ENCODE peak calls at places on chromosomes 1 and 21, in seven cellular contexts. N is SW480; M is prostate gland; P is T47D; E is NCI-H1417; V is mammary epithelial cell; H is CD8-positive, alpha-beta memory T cell. W is an unnamed sample.

GRCh38 chr1:213821175-213821942 is 166.4 kb upstream of the PROX1 start:
- DNase-seq in V (no peak), N (no peak), E (no peak), M (no peak), P (no peak), H (no peak), W (peak)

GRCh38 chr1:9542425-9542824 is 3.2 kb downstream of the SLC25A33 start:
- DNase-seq in P (peak), H (no peak), N (no peak), M (peak), V (no peak), E (no peak), W (peak)

GRCh38 chr1:192654607-192655389 is 18.9 kb downstream of the RGS13 start:
- DNase-seq in H (no peak), E (no peak), V (peak), N (no peak), P (no peak), M (no peak), W (peak)

GRCh38 chr1:111497592-111497991 is 5.8 kb downstream of the ADORA3 start:
- DNase-seq in N (no peak), P (no peak), E (no peak), M (no peak), H (no peak), V (no peak), W (no peak)

GRCh38 chr1:15337656-15338402 is 71.9 kb upstream of the EFHD2 start:
- DNase-seq in H (no peak), V (peak), N (peak), M (no peak), E (no peak), P (no peak), W (peak)

GRCh38 chr21:27429612-27430361 is 462.9 kb upstream of the ADAMTS5 start:
- DNase-seq in M (no peak), E (no peak), V (no peak), N (no peak), H (no peak), P (no peak), W (no peak)

GRCh38 chr1:207035877-207036558 is 3.5 kb upstream of the C1orf116 start:
- DNase-seq in E (no peak), M (no peak), V (no peak), H (no peak), P (no peak), N (no peak), W (no peak)

GRCh38 chr1:41350055-41350378 is 11.2 kb upstream of the FOXO6 start:
- DNase-seq in M (no peak), N (no peak), P (no peak), H (no peak), V (no peak), E (no peak), W (no peak)

GRCh38 chr1:84510165-84510564 is 3.8 kb upstream of the GNG5 start:
- DNase-seq in V (no peak), H (no peak), P (no peak), N (no peak), M (no peak), E (no peak), W (no peak)

GRCh38 chr1:67601539-67601938 is 83.5 kb upstream of the GADD45A start:
- DNase-seq in M (no peak), P (peak), H (no peak), V (no peak), N (no peak), E (no peak), W (no peak)

GRCh38 chr1:230267338-230268065 is 158.6 kb downstream of the PGBD5 start:
- DNase-seq in N (no peak), P (peak), V (no peak), H (no peak), M (no peak), E (no peak), W (no peak)

GRCh38 chr21:38831526-38832467 is 26.1 kb downstream of the ETS2 start:
- DNase-seq in H (no peak), N (peak), P (peak), E (no peak), M (peak), V (peak), W (peak)

GRCh38 chr1:184050631-184051030 is 899 bp upstream of the TSEN15 start:
- DNase-seq in N (no peak), E (no peak), H (no peak), M (no peak), V (no peak), P (no peak), W (peak)

GRCh38 chr1:221693087-221693486 is 48.8 kb downstream of the DUSP10 start:
- DNase-seq in M (no peak), N (no peak), P (no peak), H (no peak), V (no peak), E (no peak), W (no peak)

GRCh38 chr21:15140321-15141019 is 75.7 kb upstream of the NRIP1 start:
- DNase-seq in M (no peak), E (no peak), H (no peak), V (no peak), N (peak), P (no peak), W (no peak)

GRCh38 chr1:161531986-161532875 is 7.9 kb downstream of the HSPA6 start:
- DNase-seq in M (no peak), P (no peak), H (no peak), V (no peak), N (no peak), E (no peak), W (no peak)

GRCh38 chr1:117060441-117061317 is 553 bp downstream of the TTF2 start:
- DNase-seq in N (peak), P (peak), H (no peak), M (peak), E (peak), V (peak), W (peak)